ENCODE peak calls at places on chromosomes 11 and 22, in seven cellular contexts. One of them, this sample, is unnamed. For H3K4me1, the result is how much of the 10 kb centered on the place peaks cover.

GRCh38 chr22:38850941-38851849 is 7.4 kb upstream of the NPTXR start:
- DNase-seq in lower lobe of right lung: no peak
- DNase-seq in H9: no peak
- DNase-seq in testis: no peak
- DNase-seq in GM23338: no peak
- DNase-seq in Panc1: no peak
- DNase-seq in breast epithelium: no peak
- DNase-seq in this sample: no peak

GRCh38 chr11:94147433-94147845 is 18.8 kb downstream of the PANX1 start:
- DNase-seq in testis: peak
- DNase-seq in H9: no peak
- DNase-seq in lower lobe of right lung: no peak
- DNase-seq in GM23338: no peak
- DNase-seq in Panc1: no peak
- DNase-seq in breast epithelium: no peak
- DNase-seq in this sample: no peak

GRCh38 chr22:36317658-36318271 is 64.8 kb downstream of the APOL1 start:
- DNase-seq in H9: no peak
- DNase-seq in Panc1: no peak
- DNase-seq in breast epithelium: no peak
- DNase-seq in testis: no peak
- DNase-seq in GM23338: no peak
- DNase-seq in lower lobe of right lung: no peak
- DNase-seq in this sample: no peak

GRCh38 chr11:110297726-110298297 is 1.4 kb upstream of the RDX start:
- DNase-seq in lower lobe of right lung: no peak
- DNase-seq in testis: no peak
- DNase-seq in Panc1: no peak
- DNase-seq in GM23338: peak
- DNase-seq in breast epithelium: no peak
- DNase-seq in H9: no peak
- DNase-seq in this sample: no peak

GRCh38 chr11:76787911-76788596 is 4.9 kb downstream of the TSKU start:
- DNase-seq in GM23338: no peak
- DNase-seq in lower lobe of right lung: no peak
- DNase-seq in H9: no peak
- DNase-seq in Panc1: no peak
- DNase-seq in breast epithelium: peak
- DNase-seq in testis: peak
- DNase-seq in this sample: no peak

GRCh38 chr11:46026616-46027293 is 94.5 kb downstream of the PHF21A start:
- DNase-seq in testis: no peak
- DNase-seq in H9: no peak
- DNase-seq in GM23338: no peak
- DNase-seq in lower lobe of right lung: no peak
- DNase-seq in breast epithelium: no peak
- DNase-seq in Panc1: no peak
- DNase-seq in this sample: no peak

GRCh38 chr22:32311551-32312071 is 46.1 kb upstream of the RFPL3 start:
- DNase-seq in lower lobe of right lung: no peak
- DNase-seq in breast epithelium: no peak
- DNase-seq in GM23338: no peak
- DNase-seq in H9: no peak
- DNase-seq in Panc1: no peak
- DNase-seq in testis: peak
- DNase-seq in this sample: no peak

GRCh38 chr11:24515632-24516031 is 18.8 kb downstream of the LUZP2 start:
- DNase-seq in lower lobe of right lung: no peak
- DNase-seq in H9: peak
- DNase-seq in GM23338: peak
- DNase-seq in testis: no peak
- DNase-seq in Panc1: no peak
- DNase-seq in breast epithelium: no peak
- DNase-seq in this sample: no peak

GRCh38 chr11:15943418-15944197 is 412.7 kb downstream of the SOX6 start:
- DNase-seq in H9: no peak
- DNase-seq in Panc1: no peak
- DNase-seq in testis: no peak
- DNase-seq in lower lobe of right lung: no peak
- DNase-seq in breast epithelium: no peak
- DNase-seq in GM23338: no peak
- DNase-seq in this sample: no peak

GRCh38 chr11:33700425-33701271 is at the start of gene C11orf91:
- DNase-seq in Panc1: peak
- DNase-seq in H9: peak
- DNase-seq in lower lobe of right lung: peak
- DNase-seq in GM23338: peak
- DNase-seq in testis: peak
- DNase-seq in breast epithelium: peak
- DNase-seq in this sample: peak

GRCh38 chr11:86571273-86571948 is 101.0 kb downstream of the ME3 start:
- DNase-seq in lower lobe of right lung: no peak
- DNase-seq in testis: no peak
- DNase-seq in Panc1: no peak
- DNase-seq in GM23338: peak
- DNase-seq in breast epithelium: no peak
- DNase-seq in H9: peak
- DNase-seq in this sample: no peak

GRCh38 chr11:106344392-106344791 is 266.9 kb downstream of the AASDHPPT start:
- DNase-seq in GM23338: no peak
- DNase-seq in testis: no peak
- DNase-seq in lower lobe of right lung: no peak
- DNase-seq in breast epithelium: no peak
- DNase-seq in Panc1: no peak
- DNase-seq in H9: no peak
- DNase-seq in this sample: no peak

GRCh38 chr11:132911186-132911585 is 621.1 kb downstream of the OPCML start:
- DNase-seq in breast epithelium: no peak
- DNase-seq in testis: no peak
- DNase-seq in lower lobe of right lung: no peak
- DNase-seq in GM23338: no peak
- DNase-seq in H9: no peak
- DNase-seq in Panc1: no peak
- DNase-seq in this sample: no peak

GRCh38 chr11:75429641-75429901 is 3.4 kb downstream of the KLHL35 start:
- DNase-seq in H9: no peak
- DNase-seq in Panc1: no peak
- DNase-seq in testis: no peak
- DNase-seq in GM23338: no peak
- DNase-seq in lower lobe of right lung: no peak
- DNase-seq in breast epithelium: no peak
- DNase-seq in this sample: no peak

GRCh38 chr11:113090716-113091577 is 129.7 kb downstream of the NCAM1 start:
- DNase-seq in H9: no peak
- DNase-seq in lower lobe of right lung: no peak
- DNase-seq in testis: no peak
- DNase-seq in Panc1: peak
- DNase-seq in breast epithelium: no peak
- DNase-seq in GM23338: no peak
- DNase-seq in this sample: no peak

GRCh38 chr11:116193321-116194114 is 579.3 kb downstream of the BUD13 start:
- DNase-seq in H9: peak
- DNase-seq in Panc1: no peak
- DNase-seq in lower lobe of right lung: peak
- DNase-seq in GM23338: peak
- DNase-seq in breast epithelium: peak
- DNase-seq in testis: peak
- DNase-seq in this sample: no peak

GRCh38 chr11:96168623-96169022 is 174.4 kb downstream of the MAML2 start:
- DNase-seq in Panc1: no peak
- DNase-seq in breast epithelium: peak
- DNase-seq in H9: no peak
- DNase-seq in GM23338: no peak
- DNase-seq in lower lobe of right lung: no peak
- DNase-seq in testis: peak
- DNase-seq in this sample: no peak

GRCh38 chr22:19902245-19902699 is 39.3 kb upstream of the COMT start:
- DNase-seq in Panc1: no peak
- DNase-seq in GM23338: no peak
- DNase-seq in breast epithelium: no peak
- DNase-seq in H9: peak
- DNase-seq in testis: no peak
- DNase-seq in lower lobe of right lung: no peak
- DNase-seq in this sample: no peak

GRCh38 chr22:36303115-36303467 is 50.2 kb downstream of the APOL1 start:
- DNase-seq in lower lobe of right lung: no peak
- DNase-seq in breast epithelium: no peak
- DNase-seq in GM23338: no peak
- DNase-seq in testis: no peak
- DNase-seq in H9: no peak
- DNase-seq in Panc1: no peak
- DNase-seq in this sample: no peak

GRCh38 chr11:79018371-79018849 is 422.4 kb downstream of the TENM4 start:
- DNase-seq in testis: no peak
- DNase-seq in lower lobe of right lung: no peak
- DNase-seq in GM23338: no peak
- DNase-seq in H9: no peak
- DNase-seq in Panc1: no peak
- DNase-seq in breast epithelium: no peak
- DNase-seq in this sample: no peak

GRCh38 chr11:79019277-79019676 is 421.6 kb downstream of the TENM4 start:
- DNase-seq in Panc1: no peak
- DNase-seq in testis: no peak
- DNase-seq in lower lobe of right lung: no peak
- DNase-seq in breast epithelium: no peak
- DNase-seq in GM23338: no peak
- DNase-seq in H9: no peak
- DNase-seq in this sample: no peak

GRCh38 chr11:79025097-79025496 is 415.7 kb downstream of the TENM4 start:
- DNase-seq in breast epithelium: no peak
- DNase-seq in GM23338: no peak
- DNase-seq in Panc1: no peak
- DNase-seq in lower lobe of right lung: no peak
- DNase-seq in testis: no peak
- DNase-seq in H9: no peak
- DNase-seq in this sample: no peak

GRCh38 chr11:79019981-79020380 is 420.8 kb downstream of the TENM4 start:
- DNase-seq in lower lobe of right lung: no peak
- DNase-seq in Panc1: no peak
- DNase-seq in breast epithelium: no peak
- DNase-seq in H9: no peak
- DNase-seq in GM23338: no peak
- DNase-seq in testis: no peak
- DNase-seq in this sample: no peak

DNA sequence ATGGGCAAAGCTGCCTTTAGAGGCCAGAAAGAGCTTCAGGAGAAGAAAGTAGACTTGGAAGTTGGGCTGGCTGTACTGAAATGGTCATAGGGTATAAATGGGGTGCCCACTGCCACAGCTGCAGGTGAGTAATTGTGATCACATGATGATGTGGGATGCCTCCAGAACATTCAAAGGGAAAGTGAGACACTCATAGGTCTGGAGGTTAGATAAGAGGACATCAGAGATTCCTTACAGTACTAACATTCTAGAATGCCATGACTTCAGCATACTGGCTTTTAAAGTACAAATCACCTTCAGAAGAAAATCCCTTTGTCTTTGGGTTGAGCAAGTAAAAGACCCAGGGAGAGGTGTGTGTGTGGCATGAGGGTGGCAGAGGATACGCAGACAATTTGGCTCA is 419.2 kb downstream of the TENM4 start:
- DNase-seq in breast epithelium: no peak
- DNase-seq in lower lobe of right lung: no peak
- DNase-seq in GM23338: no peak
- DNase-seq in Panc1: no peak
- DNase-seq in H9: no peak
- DNase-seq in testis: no peak
- DNase-seq in this sample: no peak
- H3K4me1 ChIP-seq in breast epithelium: under half
- H3K4me1 ChIP-seq in lower lobe of right lung: under half
- H3K4me1 ChIP-seq in GM23338: under half
- H3K4me1 ChIP-seq in Panc1: under half
- H3K4me1 ChIP-seq in H9: under half
- H3K4me1 ChIP-seq in testis: under half
- H3K4me1 ChIP-seq in this sample: under half

GRCh38 chr11:134501406-134502152 is 89.5 kb upstream of the B3GAT1 start:
- DNase-seq in breast epithelium: no peak
- DNase-seq in H9: no peak
- DNase-seq in GM23338: no peak
- DNase-seq in lower lobe of right lung: no peak
- DNase-seq in Panc1: no peak
- DNase-seq in testis: no peak
- DNase-seq in this sample: no peak
- H3K27ac ChIP-seq in breast epithelium: no peak
- H3K27ac ChIP-seq in H9: no peak
- H3K27ac ChIP-seq in GM23338: no peak
- H3K27ac ChIP-seq in lower lobe of right lung: no peak
- H3K27ac ChIP-seq in Panc1: no peak
- H3K27ac ChIP-seq in testis: no peak
- H3K27ac ChIP-seq in this sample: no peak

DNA sequence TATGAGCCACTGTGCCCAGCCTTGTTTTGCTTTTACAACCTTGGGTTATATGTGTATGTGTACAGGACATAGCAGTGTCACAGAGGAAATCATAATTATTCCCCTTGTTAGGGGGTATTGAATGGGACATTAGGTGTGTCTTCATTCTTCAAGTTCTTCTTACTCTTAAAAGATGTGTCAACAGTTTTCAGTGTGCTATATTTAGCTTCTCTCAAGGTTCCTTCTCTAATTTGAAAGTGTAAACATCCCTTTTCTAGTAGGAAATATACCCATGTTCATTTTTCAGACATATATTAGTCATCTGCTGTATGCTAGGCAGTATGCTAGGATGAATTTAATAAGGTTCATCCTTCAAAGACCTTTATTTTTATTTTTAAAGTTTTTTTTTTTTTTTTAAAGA is 17.1 kb downstream of the PCF11 start:
- DNase-seq in testis: no peak
- DNase-seq in GM23338: no peak
- DNase-seq in Panc1: no peak
- DNase-seq in lower lobe of right lung: no peak
- DNase-seq in breast epithelium: no peak
- DNase-seq in H9: no peak
- DNase-seq in this sample: no peak
- H3K4me1 ChIP-seq in testis: under half
- H3K4me1 ChIP-seq in GM23338: under half
- H3K4me1 ChIP-seq in Panc1: under half
- H3K4me1 ChIP-seq in lower lobe of right lung: half or more
- H3K4me1 ChIP-seq in breast epithelium: under half
- H3K4me1 ChIP-seq in H9: under half
- H3K4me1 ChIP-seq in this sample: under half

GRCh38 chr11:36030707-36031365 is 87.0 kb downstream of the LDLRAD3 start:
- DNase-seq in GM23338: no peak
- DNase-seq in H9: no peak
- DNase-seq in breast epithelium: no peak
- DNase-seq in lower lobe of right lung: no peak
- DNase-seq in testis: no peak
- DNase-seq in Panc1: no peak
- DNase-seq in this sample: no peak

GRCh38 chr11:36035454-36035853 is 91.6 kb downstream of the LDLRAD3 start:
- DNase-seq in lower lobe of right lung: no peak
- DNase-seq in Panc1: no peak
- DNase-seq in H9: no peak
- DNase-seq in breast epithelium: no peak
- DNase-seq in GM23338: no peak
- DNase-seq in testis: peak
- DNase-seq in this sample: no peak

GRCh38 chr11:36033936-36034335 is 90.1 kb downstream of the LDLRAD3 start:
- DNase-seq in GM23338: no peak
- DNase-seq in breast epithelium: no peak
- DNase-seq in Panc1: no peak
- DNase-seq in lower lobe of right lung: no peak
- DNase-seq in testis: no peak
- DNase-seq in H9: no peak
- DNase-seq in this sample: no peak

GRCh38 chr11:36034572-36035331 is 90.9 kb downstream of the LDLRAD3 start:
- DNase-seq in Panc1: no peak
- DNase-seq in breast epithelium: no peak
- DNase-seq in GM23338: no peak
- DNase-seq in lower lobe of right lung: no peak
- DNase-seq in testis: no peak
- DNase-seq in H9: no peak
- DNase-seq in this sample: no peak

GRCh38 chr11:36033082-36033751 is 89.4 kb downstream of the LDLRAD3 start:
- DNase-seq in lower lobe of right lung: no peak
- DNase-seq in testis: no peak
- DNase-seq in GM23338: peak
- DNase-seq in H9: peak
- DNase-seq in Panc1: no peak
- DNase-seq in breast epithelium: no peak
- DNase-seq in this sample: no peak
- H3K27ac ChIP-seq in lower lobe of right lung: no peak
- H3K27ac ChIP-seq in testis: no peak
- H3K27ac ChIP-seq in GM23338: peak
- H3K27ac ChIP-seq in H9: peak
- H3K27ac ChIP-seq in Panc1: peak
- H3K27ac ChIP-seq in breast epithelium: no peak
- H3K27ac ChIP-seq in this sample: no peak